ENCODE peak calls at places on chromosomes 3 and 15, in six cellular contexts. G, D, S, W, F and C are unnamed samples.

GRCh38 chr15:36053746-36054145 is 507.8 kb upstream of the DPH6 start:
- DNase-seq in G (no peak), D (no peak), S (no peak), W (no peak), F (no peak), C (no peak)

GRCh38 chr3:77053769-77054168 is 13.9 kb downstream of the ROBO2 start:
- DNase-seq in G (no peak), D (no peak), S (no peak), W (no peak), F (no peak), C (no peak)

GRCh38 chr15:83555383-83555782 is 98.5 kb upstream of the ADAMTSL3 start:
- DNase-seq in G (no peak), D (no peak), S (no peak), W (no peak), F (no peak), C (no peak)

GRCh38 chr3:45112939-45113338 is 33.2 kb downstream of the CDCP1 start:
- DNase-seq in G (no peak), D (no peak), S (no peak), W (peak; percentile 46), F (no peak), C (no peak)

GRCh38 chr3:48034000-48034516 is 17.8 kb upstream of the MAP4 start:
- DNase-seq in G (no peak), D (no peak), S (peak; percentile 89), W (peak; percentile 97), F (no peak), C (peak; percentile 80)

GRCh38 chr3:124890573-124891190 is 3.5 kb upstream of the ITGB5 start:
- DNase-seq in G (no peak), D (no peak), S (no peak), W (no peak), F (no peak), C (no peak)

GRCh38 chr3:144636833-144637232 is 665.2 kb downstream of the DIPK2A start:
- DNase-seq in G (no peak), D (no peak), S (no peak), W (no peak), F (no peak), C (no peak)

GRCh38 chr15:74222231-74222511 is 14.0 kb upstream of the CCDC33 start:
- DNase-seq in G (no peak), D (no peak), S (no peak), W (no peak), F (no peak), C (no peak)

GRCh38 chr15:25691544-25692430 is 171.3 kb downstream of the ATP10A start:
- DNase-seq in G (no peak), D (no peak), S (no peak), W (no peak), F (peak; percentile 39), C (peak; percentile 63)

GRCh38 chr3:12002912-12003311 is 1.3 kb upstream of the SYN2 start:
- DNase-seq in G (no peak), D (no peak), S (no peak), W (no peak), F (no peak), C (no peak)

GRCh38 chr15:55703873-55704285 is 39.1 kb downstream of the PRTG start:
- DNase-seq in G (no peak), D (no peak), S (peak; percentile 59), W (peak; percentile 64), F (no peak), C (peak; percentile 53)

GRCh38 chr15:35546581-35547381 is 816 bp upstream of the DPH6 start:
- DNase-seq in G (no peak), D (no peak), S (no peak), W (no peak), F (no peak), C (no peak)

GRCh38 chr15:93286456-93286855 is 197.4 kb upstream of the RGMA start:
- DNase-seq in G (no peak), D (no peak), S (no peak), W (no peak), F (no peak), C (no peak)

GRCh38 chr15:70490838-70491155 is 272.6 kb downstream of the UACA start:
- DNase-seq in G (no peak), D (no peak), S (no peak), W (no peak), F (peak; percentile 51), C (no peak)

GRCh38 chr3:182259579-182259978 is 533.7 kb upstream of the ATP11B start:
- DNase-seq in G (no peak), D (no peak), S (peak; percentile 33), W (peak; percentile 28), F (no peak), C (peak; percentile 11)

GRCh38 chr15:70569718-70570231 is 193.6 kb downstream of the UACA start:
- DNase-seq in G (no peak), D (no peak), S (peak; percentile 76), W (peak; percentile 66), F (no peak), C (peak; percentile 1)

GRCh38 chr3:150519026-150519425 is 27.3 kb downstream of the SERP1 start:
- DNase-seq in G (no peak), D (no peak), S (peak; percentile 80), W (no peak), F (no peak), C (no peak)

GRCh38 chr3:46517016-46517770 is 19.4 kb downstream of the RTP3 start:
- DNase-seq in G (no peak), D (no peak), S (peak; percentile 93), W (peak; percentile 88), F (no peak), C (no peak)

GRCh38 chr3:154887869-154888268 is 192.2 kb upstream of the MME start:
- DNase-seq in G (no peak), D (no peak), S (no peak), W (no peak), F (no peak), C (no peak)

GRCh38 chr15:69908518-69909420 is 188.9 kb downstream of the TLE3 start:
- DNase-seq in G (no peak), D (no peak), S (no peak), W (no peak), F (no peak), C (no peak)

GRCh38 chr15:40982855-40983254 is 29.6 kb downstream of the CHAC1 start:
- DNase-seq in G (no peak), D (no peak), S (no peak), W (peak; percentile 86), F (peak; percentile 82), C (no peak)

GRCh38 chr3:172461530-172462138 is 13.4 kb upstream of the GHSR start:
- DNase-seq in G (no peak), D (no peak), S (no peak), W (no peak), F (no peak), C (peak; percentile 52)

GRCh38 chr3:182739619-182740018 is 53.7 kb upstream of the ATP11B start:
- DNase-seq in G (no peak), D (no peak), S (peak; percentile 71), W (peak; percentile 49), F (no peak), C (no peak)

GRCh38 chr3:58175429-58176184 is 35.2 kb downstream of the DNASE1L3 start:
- DNase-seq in G (no peak), D (no peak), S (no peak), W (peak; percentile 46), F (peak; percentile 41), C (no peak)

GRCh38 chr3:3893590-3893989 is 94.4 kb downstream of the LRRN1 start:
- DNase-seq in G (no peak), D (no peak), S (no peak), W (no peak), F (no peak), C (no peak)

GRCh38 chr3:123060054-123060453 is 6.8 kb upstream of the PDIA5 start:
- DNase-seq in G (no peak), D (no peak), S (no peak), W (no peak), F (no peak), C (no peak)

GRCh38 chr3:46370784-46371183 is at the start of gene CCR5:
- DNase-seq in G (no peak), D (no peak), S (no peak), W (no peak), F (no peak), C (no peak)

GRCh38 chr15:51119120-51119519 is 24.4 kb upstream of the TNFAIP8L3 start:
- DNase-seq in G (no peak), D (no peak), S (no peak), W (no peak), F (no peak), C (no peak)

GRCh38 chr3:130997291-130997690 is 29.3 kb downstream of the ASTE1 start:
- DNase-seq in G (no peak), D (no peak), S (no peak), W (no peak), F (no peak), C (no peak)
- H3K36me3 ChIP-seq in G (peaks cover 15% of the 10 kb centered on the region), D (no peaks in the 10 kb centered on the region), S (peaks cover 28% of the 10 kb centered on the region), W (peaks cover 49% of the 10 kb centered on the region), F (peaks cover 27% of the 10 kb centered on the region), C (peaks cover 36% of the 10 kb centered on the region)

GRCh38 chr3:64009528-64009927 is 13.8 kb downstream of the PSMD6 start:
- DNase-seq in G (no peak), D (no peak), S (no peak), W (no peak), F (no peak), C (no peak)
- H3K36me3 ChIP-seq in G (peaks cover 92% of the 10 kb centered on the region), D (peaks cover 41% of the 10 kb centered on the region), S (peaks cover 35% of the 10 kb centered on the region), W (peaks cover 66% of the 10 kb centered on the region), F (peaks cover 97% of the 10 kb centered on the region), C (peaks cover 91% of the 10 kb centered on the region)

DNA sequence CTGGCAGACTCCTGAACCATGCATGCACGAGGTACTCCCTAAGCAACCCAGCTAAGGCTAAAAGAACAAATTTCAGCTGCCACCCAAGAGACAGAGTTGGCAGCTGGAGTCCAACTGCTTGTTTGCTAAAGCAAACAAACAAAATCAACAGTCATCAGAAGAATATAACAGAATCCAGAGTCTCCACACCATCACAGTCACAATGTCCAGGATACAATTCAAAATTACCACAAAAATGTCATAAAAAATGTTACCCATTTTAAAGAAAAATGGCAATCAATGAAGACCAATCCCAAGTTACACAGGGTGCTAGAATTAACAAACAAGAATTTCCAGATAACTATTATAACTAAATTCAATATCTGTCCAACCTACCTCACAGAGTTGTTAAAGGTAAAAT is 42.9 kb downstream of the RFTN1 start:
- DNase-seq in G (no peak), D (no peak), S (no peak), W (no peak), F (no peak), C (no peak)
- H3K36me3 ChIP-seq in G (peaks cover 10% of the 10 kb centered on the region), D (no peaks in the 10 kb centered on the region), S (no peaks in the 10 kb centered on the region), W (peaks cover 5% of the 10 kb centered on the region), F (peaks cover 3% of the 10 kb centered on the region), C (no peaks in the 10 kb centered on the region)

GRCh38 chr3:129268396-129268795 is 10.3 kb upstream of the HMCES start:
- DNase-seq in G (no peak), D (no peak), S (no peak), W (no peak), F (peak; percentile 31), C (no peak)
- H3K36me3 ChIP-seq in G (peaks cover 97% of the 10 kb centered on the region), D (peaks cover 89% of the 10 kb centered on the region), S (peaks cover 53% of the 10 kb centered on the region), W (peaks cover 86% of the 10 kb centered on the region), F (peaks cover 100% of the 10 kb centered on the region), C (peaks cover 94% of the 10 kb centered on the region)

GRCh38 chr15:89389841-89390603 is 55.4 kb upstream of the POLG start:
- DNase-seq in G (no peak), D (no peak), S (peak; percentile 19), W (no peak), F (peak; percentile 71), C (no peak)
- H3K36me3 ChIP-seq in G (no peaks in the 10 kb centered on the region), D (no peaks in the 10 kb centered on the region), S (no peaks in the 10 kb centered on the region), W (no peaks in the 10 kb centered on the region), F (no peaks in the 10 kb centered on the region), C (no peaks in the 10 kb centered on the region)